ENCODE peak calls at places on chromosomes 16 and 17, in five cellular contexts. I, O, F, N and J are unnamed samples.

GRCh38 chr16:70364399-70364798 is 17.7 kb downstream of the DDX19A start:
- DNase-seq in O (no peak), F (no peak), I (no peak), N (no peak), J (no peak)

GRCh38 chr17:17376362-17376761 is 73.2 kb downstream of the NT5M start:
- DNase-seq in O (no peak), F (no peak), I (peak; percentile 79), N (no peak), J (no peak)

GRCh38 chr16:81646561-81646960 is 132.5 kb upstream of the PLCG2 start:
- DNase-seq in O (no peak), F (no peak), I (no peak), N (no peak), J (no peak)

GRCh38 chr16:53291757-53292392 is 142.4 kb upstream of the RBL2 start:
- DNase-seq in I (no peak), O (no peak), N (no peak), F (no peak), J (no peak)

GRCh38 chr17:36705651-36706436 is 104.5 kb downstream of the MRM1 start:
- DNase-seq in I (peak; percentile 18), O (peak; percentile 73), F (no peak), N (peak; percentile 86), J (no peak)

GRCh38 chr16:83717814-83718213 is 90.0 kb upstream of the HSBP1 start:
- DNase-seq in O (no peak), I (no peak), N (no peak), F (no peak), J (no peak)

GRCh38 chr16:78494105-78494504 is 394.7 kb downstream of the WWOX start:
- DNase-seq in I (no peak), F (no peak), N (no peak), O (no peak), J (no peak)

GRCh38 chr16:66357523-66357928 is 9.0 kb upstream of the CDH5 start:
- DNase-seq in F (no peak), N (peak; percentile 76), I (peak; percentile 61), O (peak; percentile 60), J (no peak)

GRCh38 chr17:79028496-79029326 is 4.7 kb downstream of the C1QTNF1 start:
- DNase-seq in I (peak; percentile 39), N (peak; percentile 66), O (no peak), F (no peak), J (no peak)

GRCh38 chr17:2398655-2399571 is 1.9 kb downstream of the MNT start:
- DNase-seq in F (peak; percentile 74), N (peak; percentile 59), O (peak; percentile 71), I (peak; percentile 86), J (no peak)

GRCh38 chr17:27429666-27430382 is 26.4 kb upstream of the KSR1 start:
- DNase-seq in I (no peak), O (no peak), N (no peak), F (no peak), J (no peak)

GRCh38 chr17:75552847-75553552 is 27.5 kb downstream of the LLGL2 start:
- DNase-seq in O (no peak), F (no peak), I (peak; percentile 94), N (no peak), J (no peak)

GRCh38 chr17:51739245-51739886 is 419.1 kb downstream of the CA10 start:
- DNase-seq in F (no peak), N (no peak), O (no peak), I (no peak), J (no peak)

GRCh38 chr17:80531400-80531799 is 13.2 kb upstream of the RPTOR start:
- DNase-seq in I (no peak), F (no peak), N (no peak), O (peak; percentile 60), J (no peak)

GRCh38 chr17:43962479-43962878 is 8.7 kb upstream of the PYY start:
- DNase-seq in F (no peak), O (no peak), N (no peak), I (no peak), J (no peak)

GRCh38 chr17:7897090-7897489 is 8.5 kb downstream of the CHD3 start:
- DNase-seq in N (no peak), O (no peak), F (no peak), I (no peak), J (no peak)

GRCh38 chr17:7894226-7894625 is 5.6 kb downstream of the CHD3 start:
- DNase-seq in N (no peak), O (no peak), F (no peak), I (no peak), J (no peak)

GRCh38 chr17:7893226-7893880 is 4.8 kb downstream of the CHD3 start:
- DNase-seq in I (no peak), F (no peak), N (no peak), O (no peak), J (no peak)

GRCh38 chr17:7894866-7895265 is 6.3 kb downstream of the CHD3 start:
- DNase-seq in N (no peak), O (no peak), F (no peak), I (no peak), J (no peak)

DNA sequence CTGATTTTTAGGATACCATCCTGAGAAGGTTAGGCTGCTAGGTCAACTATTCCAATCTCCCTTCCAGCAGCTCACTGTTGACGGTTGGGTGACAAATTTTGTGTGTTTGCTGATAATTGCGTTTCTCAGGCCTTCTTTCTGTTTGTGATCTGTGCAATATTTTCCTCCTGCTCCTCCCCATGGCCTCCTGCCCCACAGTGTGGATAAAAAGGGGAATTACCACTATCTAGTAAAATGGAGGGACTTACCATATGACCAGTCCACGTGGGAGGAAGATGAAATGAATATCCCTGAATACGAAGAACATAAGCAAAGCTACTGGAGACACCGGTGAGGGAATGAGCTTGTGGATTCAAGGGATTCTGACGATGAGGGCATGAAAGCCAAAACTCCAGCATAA is 9.2 kb downstream of the CHD3 start:
- DNase-seq in N (peak; percentile 72), O (peak; percentile 33), I (peak; percentile 62), F (no peak), J (no peak)
- TF ChIP-seq SIN3A in N (no peak), O (no peak), I (no peak), F (no peak), J (no peak)

GRCh38 chr16:74565378-74565777 is 41.5 kb downstream of the GLG1 start:
- DNase-seq in I (no peak), O (peak; percentile 82), N (no peak), F (no peak), J (no peak)

GRCh38 chr16:74562117-74562516 is 44.8 kb downstream of the GLG1 start:
- DNase-seq in I (no peak), O (no peak), N (no peak), F (no peak), J (no peak)

GRCh38 chr16:74561626-74562025 is 45.3 kb downstream of the GLG1 start:
- DNase-seq in I (no peak), F (no peak), N (no peak), O (no peak), J (no peak)

GRCh38 chr16:74564451-74564984 is 42.4 kb downstream of the GLG1 start:
- DNase-seq in N (no peak), F (no peak), I (no peak), O (no peak), J (no peak)

GRCh38 chr16:74563828-74564263 is 43.1 kb downstream of the GLG1 start:
- DNase-seq in O (peak; percentile 43), N (no peak), F (no peak), I (no peak), J (no peak)
- TF ChIP-seq USF2 in O (no peak), N (no peak), F (no peak), I (no peak), J (no peak)

GRCh38 chr17:77842148-77842905 is 116.2 kb upstream of the TNRC6C start:
- DNase-seq in N (no peak), F (no peak), O (no peak), I (no peak), J (no peak)

GRCh38 chr17:77841742-77842141 is 116.8 kb upstream of the TNRC6C start:
- DNase-seq in I (no peak), F (no peak), O (no peak), N (no peak), J (no peak)

GRCh38 chr17:77844681-77845080 is 113.8 kb upstream of the TNRC6C start:
- DNase-seq in F (no peak), I (no peak), O (no peak), N (no peak), J (no peak)

GRCh38 chr17:77843878-77844260 is 114.6 kb upstream of the TNRC6C start:
- DNase-seq in I (no peak), O (no peak), F (no peak), N (no peak), J (no peak)

GRCh38 chr17:77842906-77843249 is 115.6 kb upstream of the TNRC6C start:
- DNase-seq in I (no peak), O (no peak), N (no peak), F (no peak), J (no peak)
- H3K4me2 ChIP-seq in I (no peak overlapping the region), O (no peak overlapping the region), N (peak overlapping the region; percentile 41), F (no peak overlapping the region), J (no peak overlapping the region)

GRCh38 chr17:74391771-74392170 is 24.5 kb downstream of the GPR142 start:
- DNase-seq in F (no peak), I (no peak), O (no peak), N (no peak), J (no peak)

GRCh38 chr17:74394977-74395376 is 27.7 kb downstream of the GPR142 start:
- DNase-seq in O (no peak), I (no peak), N (no peak), F (no peak), J (no peak)

GRCh38 chr17:74394275-74394950 is 27.1 kb downstream of the GPR142 start:
- DNase-seq in F (no peak), N (no peak), O (no peak), I (no peak), J (no peak)

GRCh38 chr17:74392848-74393247 is 25.5 kb downstream of the GPR142 start:
- DNase-seq in I (no peak), N (no peak), O (peak; percentile 32), F (peak; percentile 52), J (no peak)

GRCh38 chr17:74393323-74393942 is 26.1 kb downstream of the GPR142 start:
- DNase-seq in O (no peak), N (no peak), I (no peak), F (no peak), J (no peak)
- TF ChIP-seq SIN3A in O (no peak), N (no peak), I (no peak), F (no peak), J (no peak)

GRCh38 chr17:38616361-38616760 is 10.6 kb upstream of the SRCIN1 start:
- DNase-seq in O (no peak), N (no peak), F (no peak), I (no peak), J (no peak)

GRCh38 chr17:38617074-38617860 is 11.5 kb upstream of the SRCIN1 start:
- DNase-seq in I (no peak), N (no peak), O (no peak), F (no peak), J (no peak)

GRCh38 chr17:38619451-38619795 is 13.7 kb upstream of the SRCIN1 start:
- DNase-seq in F (no peak), O (no peak), I (no peak), N (no peak), J (no peak)

GRCh38 chr17:38619937-38620550 is 14.3 kb upstream of the SRCIN1 start:
- DNase-seq in N (no peak), O (no peak), I (no peak), F (no peak), J (no peak)

GRCh38 chr17:38617967-38618760 is 12.4 kb upstream of the SRCIN1 start:
- DNase-seq in I (peak; percentile 64), O (no peak), N (no peak), F (no peak), J (no peak)
- TF ChIP-seq USF2 in I (no peak), O (no peak), N (no peak), F (no peak), J (no peak)

GRCh38 chr17:61856078-61856477 is 7.2 kb downstream of the BRIP1 start:
- DNase-seq in N (no peak), I (no peak), F (no peak), O (no peak), J (no peak)
- H3K4me2 ChIP-seq in N (no peak overlapping the region), I (no peak overlapping the region), F (no peak overlapping the region), O (no peak overlapping the region), J (no peak overlapping the region)